ENCODE peak calls at places on chromosome 14, in eight cellular contexts. B is effector memory CD4-positive, alpha-beta T cell; M is KG1; U is Caki2; Q is stimulated activated CD8-positive, alpha-beta memory T cell treated with anti-CD3 and anti-CD28 coated beads, Interleukin-2, amount 100 ng/mL, for 1 hour; H is stimulated activated CD4-positive, alpha-beta T cell treated with anti-CD3 and anti-CD28 coated beads, Interleukin-12 subunit alpha, Interleukin-12 subunit beta, amount 100 ng/mL, for 48 hours; J is MV-4-11; P is activated T-helper 1 cell treated with anti-CD3 and anti-CD28 coated beads, Interleukin-12 subunit alpha, Interleukin-12 subunit beta, Interleukin-2, Interleukin-4 antibody, amounts not matched to agents 30 ng/mL and 10 ng/mL and 1 ng/mL, durations not matched to agents 14 hours and 24 hours and 36 hours. A is an unnamed sample.
A peak's percentile ranks its signal among the peaks of the same experiment; 100 is the strongest.

GRCh38 chr14:22606380-22606779 is 8.3 kb downstream of the ABHD4 start:
- DNase-seq in H (no peak), Q (no peak), J (no peak), M (no peak), P (no peak), B (no peak), U (no peak), A (no peak)

GRCh38 chr14:104143521-104144452 is 5.4 kb downstream of the KIF26A start:
- DNase-seq in J (no peak), M (no peak), P (no peak), H (no peak), B (no peak), Q (no peak), U (no peak), A (peak; percentile 3)

GRCh38 chr14:73369433-73369832 is 88.9 kb downstream of the NUMB start:
- DNase-seq in H (no peak), B (no peak), M (no peak), Q (no peak), U (no peak), P (no peak), J (peak; percentile 67), A (no peak)

GRCh38 chr14:40093800-40094199 is 661.6 kb upstream of the FBXO33 start:
- DNase-seq in Q (no peak), B (no peak), P (no peak), J (no peak), H (no peak), M (no peak), U (no peak), A (no peak)

GRCh38 chr14:64115401-64115800 is 178.8 kb downstream of the ESR2 start:
- DNase-seq in M (no peak), P (no peak), J (no peak), Q (no peak), U (no peak), B (no peak), H (no peak), A (no peak)

GRCh38 chr14:61444215-61444768 is 122.9 kb downstream of the PRKCH start:
- DNase-seq in J (peak; percentile 68), P (peak; percentile 61), B (peak; percentile 52), Q (peak; percentile 47), U (no peak), H (peak; percentile 48), M (peak; percentile 14), A (peak; percentile 39)

GRCh38 chr14:22305563-22306127 is 283.4 kb downstream of the DAD1 start:
- DNase-seq in M (no peak), J (peak; percentile 26), P (no peak), H (no peak), U (no peak), Q (no peak), B (no peak), A (no peak)

GRCh38 chr14:64012003-64012402 is 159.2 kb downstream of the SYNE2 start:
- DNase-seq in U (no peak), P (no peak), B (no peak), M (no peak), H (no peak), J (no peak), Q (no peak), A (no peak)

GRCh38 chr14:72678360-72678759 is 215.5 kb downstream of the DPF3 start:
- DNase-seq in J (no peak), U (no peak), M (no peak), P (no peak), Q (no peak), B (no peak), H (no peak), A (no peak)

GRCh38 chr14:36070056-36071043 is 106.2 kb downstream of the PTCSC3 start:
- DNase-seq in P (no peak), H (peak; percentile 22), Q (no peak), M (peak; percentile 38), U (peak; percentile 55), B (no peak), J (no peak), A (no peak)

A was measured in T-helper 17 cell.